ENCODE peak calls at places on chromosomes 1 and 21, in seven cellular contexts. Z is AML-193; B is tibial nerve; R is stimulated activated CD4-positive, alpha-beta T cell treated with anti-CD3 and anti-CD28 coated beads, Interleukin-4, amount 100 ng/mL, for 48 hours; I is NCI-H2081; G is aorta; O is fibroblast of gingiva. C is an unnamed sample.

GRCh38 chr1:66359815-66360214 is 174.1 kb upstream of the SGIP1 start:
- DNase-seq in Z (no peak), B (no peak), R (no peak), I (no peak), G (no peak), O (peak), C (no peak)

GRCh38 chr1:3036646-3037280 is 15.5 kb downstream of the ACTRT2 start:
- DNase-seq in Z (no peak), B (no peak), R (no peak), I (no peak), G (no peak), O (no peak), C (peak)

GRCh38 chr1:230618537-230618936 is 23.7 kb upstream of the COG2 start:
- DNase-seq in Z (no peak), B (no peak), R (no peak), I (no peak), G (no peak), O (no peak), C (no peak)

GRCh38 chr1:76428027-76428426 is 353.5 kb downstream of the ST6GALNAC3 start:
- DNase-seq in Z (no peak), B (no peak), R (no peak), I (no peak), G (no peak), O (no peak), C (no peak)

GRCh38 chr21:32185103-32185502 is 93.7 kb downstream of the MIS18A start:
- DNase-seq in Z (no peak), B (no peak), R (no peak), I (no peak), G (no peak), O (no peak), C (no peak)

GRCh38 chr1:242019018-242019417 is 20.1 kb upstream of the MAP1LC3C start:
- DNase-seq in Z (no peak), B (no peak), R (no peak), I (no peak), G (no peak), O (no peak), C (no peak)

GRCh38 chr1:116667577-116668105 is at the start of gene IGSF3:
- DNase-seq in Z (peak), B (peak), R (peak), I (peak), G (peak), O (peak), C (peak)

GRCh38 chr1:199995096-199995685 is 32.3 kb upstream of the NR5A2 start:
- DNase-seq in Z (no peak), B (no peak), R (no peak), I (no peak), G (no peak), O (no peak), C (no peak)

GRCh38 chr1:62530516-62531154 is 66.7 kb upstream of the ANGPTL3 start:
- DNase-seq in Z (no peak), B (peak), R (no peak), I (no peak), G (no peak), O (peak), C (no peak)

GRCh38 chr1:202953412-202953811 is 4.7 kb downstream of the ADIPOR1 start:
- DNase-seq in Z (no peak), B (no peak), R (no peak), I (no peak), G (no peak), O (no peak), C (no peak)

GRCh38 chr1:178973671-178974091 is 52.0 kb upstream of the FAM20B start:
- DNase-seq in Z (no peak), B (no peak), R (no peak), I (no peak), G (no peak), O (no peak), C (no peak)

GRCh38 chr1:24381256-24381655 is 32.3 kb downstream of the STPG1 start:
- DNase-seq in Z (no peak), B (no peak), R (no peak), I (no peak), G (no peak), O (no peak), C (no peak)

GRCh38 chr1:223348439-223348838 is 15.5 kb downstream of the SUSD4 start:
- DNase-seq in Z (no peak), B (no peak), R (no peak), I (no peak), G (no peak), O (no peak), C (no peak)

GRCh38 chr1:57192256-57192655 is 226.4 kb upstream of the C8B start:
- DNase-seq in Z (no peak), B (no peak), R (no peak), I (no peak), G (no peak), O (no peak), C (no peak)

GRCh38 chr1:93501829-93502369 is 54.0 kb downstream of the FNBP1L start:
- DNase-seq in Z (no peak), B (no peak), R (no peak), I (no peak), G (no peak), O (no peak), C (no peak)

GRCh38 chr1:37922767-37923550 is 23.9 kb downstream of the INPP5B start:
- DNase-seq in Z (peak), B (no peak), R (no peak), I (no peak), G (no peak), O (no peak), C (no peak)

GRCh38 chr1:156844102-156844501 is 14.8 kb downstream of the INSRR start:
- DNase-seq in Z (no peak), B (no peak), R (no peak), I (no peak), G (no peak), O (no peak), C (no peak)

GRCh38 chr1:107659961-107660360 is 305.0 kb downstream of the VAV3 start:
- DNase-seq in Z (no peak), B (no peak), R (no peak), I (no peak), G (no peak), O (no peak), C (no peak)

GRCh38 chr1:9884805-9885204 is 25.3 kb downstream of the CTNNBIP1 start:
- DNase-seq in Z (no peak), B (no peak), R (no peak), I (no peak), G (no peak), O (no peak), C (no peak)

GRCh38 chr1:233132445-233132844 is 163.1 kb downstream of the PCNX2 start:
- DNase-seq in Z (no peak), B (no peak), R (no peak), I (no peak), G (no peak), O (no peak), C (no peak)

GRCh38 chr1:214990619-214991018 is 91.9 kb upstream of the KCNK2 start:
- DNase-seq in Z (no peak), B (no peak), R (no peak), I (no peak), G (no peak), O (peak), C (no peak)

GRCh38 chr1:8495928-8496401 is 178.1 kb downstream of the SLC45A1 start:
- DNase-seq in Z (no peak), B (no peak), R (peak), I (no peak), G (no peak), O (no peak), C (no peak)

GRCh38 chr1:176939993-176940392 is 224.5 kb downstream of the ASTN1 start:
- DNase-seq in Z (no peak), B (no peak), R (no peak), I (no peak), G (no peak), O (no peak), C (no peak)

GRCh38 chr1:50929376-50929958 is 30.6 kb downstream of the FAF1 start:
- DNase-seq in Z (peak), B (no peak), R (no peak), I (peak), G (no peak), O (peak), C (no peak)

GRCh38 chr1:3024588-3024987 is 3.3 kb downstream of the ACTRT2 start:
- DNase-seq in Z (no peak), B (no peak), R (no peak), I (no peak), G (no peak), O (no peak), C (peak)

GRCh38 chr1:153937331-153937730 is 9.2 kb downstream of the DENND4B start:
- DNase-seq in Z (no peak), B (no peak), R (no peak), I (no peak), G (no peak), O (no peak), C (no peak)

GRCh38 chr1:156584813-156585212 is 5.3 kb downstream of the TTC24 start:
- DNase-seq in Z (no peak), B (no peak), R (no peak), I (peak), G (no peak), O (no peak), C (no peak)

C was measured in sigmoid colon.